ENCODE peak calls at places on chromosomes 2 and 18, in eight cellular contexts. D, S, N, C, P, G, I and B are unnamed samples.

GRCh38 chr2:9138507-9139085 is 68.0 kb upstream of the ASAP2 start:
- DNase-seq in I (no peak), D (no peak), P (no peak), G (no peak), N (no peak), C (no peak), S (no peak), B (no peak)

GRCh38 chr18:64474751-64475150 is 325.9 kb upstream of the LINC00305 start:
- DNase-seq in N (no peak), S (no peak), D (no peak), I (no peak), G (no peak), P (peak; percentile 46), C (no peak), B (no peak)

GRCh38 chr2:18792226-18792629 is 202.9 kb upstream of the NT5C1B start:
- DNase-seq in I (no peak), D (no peak), C (no peak), S (no peak), N (no peak), G (no peak), P (no peak), B (no peak)

GRCh38 chr2:17239550-17239949 is 278.7 kb downstream of the RAD51AP2 start:
- DNase-seq in P (no peak), I (no peak), G (no peak), S (no peak), C (no peak), D (no peak), N (no peak), B (no peak)

GRCh38 chr2:59151805-59152204 is 910.7 kb upstream of the FANCL start:
- DNase-seq in D (no peak), N (no peak), G (no peak), P (no peak), C (no peak), I (no peak), S (no peak), B (no peak)

GRCh38 chr2:207632575-207633492 is 7.6 kb upstream of the METTL21A start:
- DNase-seq in C (no peak), S (no peak), N (peak; percentile 62), G (no peak), P (no peak), I (no peak), D (peak; percentile 9), B (no peak)

GRCh38 chr2:207184768-207185167 is 19.0 kb upstream of the KLF7 start:
- DNase-seq in C (no peak), S (no peak), G (no peak), D (no peak), N (no peak), P (no peak), I (no peak), B (no peak)

GRCh38 chr2:85827879-85828569 is 60.8 kb downstream of the ST3GAL5 start:
- DNase-seq in I (no peak), G (no peak), C (no peak), D (no peak), S (no peak), N (no peak), P (no peak), B (no peak)

GRCh38 chr2:34419856-34420255 is 820.8 kb upstream of the FAM98A start:
- DNase-seq in G (no peak), N (no peak), I (no peak), S (no peak), D (no peak), C (no peak), P (no peak), B (no peak)

GRCh38 chr2:21836766-21837543 is 713.2 kb downstream of the TDRD15 start:
- DNase-seq in N (peak; percentile 15), I (no peak), P (no peak), S (no peak), C (no peak), G (no peak), D (no peak), B (no peak)

GRCh38 chr18:30988440-30988839 is 54.1 kb downstream of the DSC3 start:
- DNase-seq in N (no peak), S (no peak), C (no peak), D (no peak), I (no peak), G (no peak), P (no peak), B (no peak)